ENCODE peak calls at places on chromosome 10, in six cellular contexts. C is tibial nerve, T is upper lobe of left lung, Z is sigmoid colon, X is testis, P is stomach. L is an unnamed sample.

GRCh38 chr10:109963439-109963838 is 40.1 kb upstream of the XPNPEP1 start:
- DNase-seq in C (no peak), T (no peak), Z (no peak), X (no peak), P (no peak), L (no peak)

GRCh38 chr10:97327348-97328294 is 6.9 kb downstream of the FRAT2 start:
- DNase-seq in C (no peak), T (no peak), Z (no peak), X (no peak), P (peak; percentile 40), L (no peak)

GRCh38 chr10:110686037-110686436 is 41.9 kb downstream of the RBM20 start:
- DNase-seq in C (no peak), T (no peak), Z (no peak), X (no peak), P (no peak), L (no peak)

GRCh38 chr10:54758791-54759190 is 42.2 kb downstream of the PCDH15 start:
- DNase-seq in C (no peak), T (no peak), Z (no peak), X (no peak), P (no peak), L (no peak)

GRCh38 chr10:129047001-129047400 is 420.0 kb upstream of the MGMT start:
- DNase-seq in C (no peak), T (no peak), Z (no peak), X (no peak), P (no peak), L (no peak)

GRCh38 chr10:128056303-128057050 is 69.7 kb downstream of the MKI67 start:
- DNase-seq in C (no peak), T (no peak), Z (no peak), X (no peak), P (no peak), L (no peak)

GRCh38 chr10:31142026-31142425 is 110.4 kb upstream of the ZNF438 start:
- DNase-seq in C (no peak), T (no peak), Z (no peak), X (no peak), P (no peak), L (peak; percentile 56)

GRCh38 chr10:70479626-70480253 is 1.2 kb downstream of the PALD1 start:
- DNase-seq in C (no peak), T (no peak), Z (no peak), X (no peak), P (no peak), L (no peak)

GRCh38 chr10:1363466-1364121 is 307.4 kb downstream of the WDR37 start:
- DNase-seq in C (no peak), T (peak; percentile 82), Z (no peak), X (no peak), P (no peak), L (peak; percentile 91)

GRCh38 chr10:91339729-91340128 is 70.4 kb upstream of the HECTD2 start:
- DNase-seq in C (no peak), T (no peak), Z (no peak), X (no peak), P (no peak), L (no peak)

GRCh38 chr10:89295597-89295996 is 6.2 kb upstream of the IFIT2 start:
- DNase-seq in C (no peak), T (no peak), Z (no peak), X (no peak), P (no peak), L (no peak)

GRCh38 chr10:69492091-69492745 is 41.0 kb downstream of the TSPAN15 start:
- DNase-seq in C (no peak), T (no peak), Z (peak; percentile 72), X (no peak), P (no peak), L (no peak)

GRCh38 chr10:5840314-5841307 is 27.4 kb upstream of the GDI2 start:
- DNase-seq in C (peak; percentile 10), T (peak; percentile 68), Z (no peak), X (peak; percentile 73), P (no peak), L (no peak)

GRCh38 chr10:129792864-129793263 is 171.2 kb downstream of the EBF3 start:
- DNase-seq in C (no peak), T (no peak), Z (no peak), X (no peak), P (no peak), L (no peak)

GRCh38 chr10:71217266-71218045 is 5.1 kb downstream of the UNC5B start:
- DNase-seq in C (no peak), T (peak; percentile 88), Z (no peak), X (peak; percentile 52), P (no peak), L (no peak)

GRCh38 chr10:103843854-103844567 is 11.4 kb downstream of the SH3PXD2A start:
- DNase-seq in C (no peak), T (no peak), Z (peak; percentile 69), X (peak; percentile 64), P (peak; percentile 72), L (no peak)

GRCh38 chr10:45373003-45373782 is 823 bp upstream of the ALOX5 start:
- DNase-seq in C (no peak), T (peak; percentile 90), Z (no peak), X (peak; percentile 27), P (no peak), L (no peak)

GRCh38 chr10:31347705-31348104 is 28.7 kb downstream of the ZEB1 start:
- DNase-seq in C (no peak), T (no peak), Z (no peak), X (no peak), P (no peak), L (no peak)

DNA sequence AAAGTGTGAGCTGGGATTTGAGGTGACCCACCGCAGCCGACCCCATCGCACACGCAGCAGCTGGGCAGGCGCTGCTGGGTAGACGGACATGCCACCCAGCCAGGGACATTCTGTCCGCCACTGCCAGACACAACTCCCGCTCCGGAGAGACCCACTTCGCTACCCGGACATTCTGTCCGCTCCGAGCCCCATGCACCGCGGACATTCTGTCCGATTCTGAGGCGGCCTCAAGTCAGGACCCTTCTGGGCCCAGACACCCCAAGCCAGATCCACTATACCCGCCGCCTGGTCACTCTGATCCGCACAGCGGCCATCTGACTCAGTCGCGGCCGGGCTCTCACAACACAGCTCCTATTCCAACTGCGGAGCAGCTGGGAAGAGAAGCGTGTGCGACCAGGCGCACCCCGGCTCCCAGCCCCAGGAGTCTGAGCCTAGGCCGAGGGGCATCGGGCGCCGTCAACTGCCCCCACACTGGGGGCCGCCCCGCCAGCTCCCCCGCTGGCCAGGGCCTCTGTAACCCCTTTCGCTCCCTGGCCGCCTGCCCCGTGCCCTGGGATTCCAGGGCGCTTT is 760 bp downstream of the PITX3 start:
- DNase-seq in C (no peak), T (peak; percentile 83), Z (no peak), X (no peak), P (no peak), L (no peak)
- H3K27me3 ChIP-seq in C (peaks cover 28% of the 10 kb centered on the region), T (no peaks in the 10 kb centered on the region), Z (peaks cover 18% of the 10 kb centered on the region), X (no peaks in the 10 kb centered on the region), P (peaks cover 27% of the 10 kb centered on the region), L (no peaks in the 10 kb centered on the region)

DNA sequence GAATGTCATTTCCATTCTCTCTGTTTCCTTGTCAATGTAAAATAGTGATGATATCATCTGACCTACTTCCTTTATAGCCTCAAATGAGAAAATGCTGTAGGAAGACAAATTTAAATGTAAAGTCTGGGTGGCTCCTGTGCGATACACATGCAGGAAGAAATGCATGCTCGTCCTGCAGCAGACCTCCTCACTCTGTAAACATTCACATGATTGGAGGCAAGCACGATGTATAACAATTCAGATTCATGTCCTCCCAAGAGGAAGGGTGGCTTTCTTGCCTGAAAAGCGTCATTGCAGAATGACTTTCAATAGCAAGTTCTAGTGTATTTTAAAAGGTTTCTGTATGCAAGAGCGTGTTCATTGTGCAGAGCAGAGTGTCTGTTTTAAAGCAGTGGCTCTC is 170.4 kb upstream of the CELF2 start:
- DNase-seq in C (no peak), T (no peak), Z (no peak), X (no peak), P (no peak), L (no peak)
- TF ChIP-seq POLR2A in C (no peak), T (no peak), Z (no peak), X (no peak), P (no peak), L (no peak)

DNA sequence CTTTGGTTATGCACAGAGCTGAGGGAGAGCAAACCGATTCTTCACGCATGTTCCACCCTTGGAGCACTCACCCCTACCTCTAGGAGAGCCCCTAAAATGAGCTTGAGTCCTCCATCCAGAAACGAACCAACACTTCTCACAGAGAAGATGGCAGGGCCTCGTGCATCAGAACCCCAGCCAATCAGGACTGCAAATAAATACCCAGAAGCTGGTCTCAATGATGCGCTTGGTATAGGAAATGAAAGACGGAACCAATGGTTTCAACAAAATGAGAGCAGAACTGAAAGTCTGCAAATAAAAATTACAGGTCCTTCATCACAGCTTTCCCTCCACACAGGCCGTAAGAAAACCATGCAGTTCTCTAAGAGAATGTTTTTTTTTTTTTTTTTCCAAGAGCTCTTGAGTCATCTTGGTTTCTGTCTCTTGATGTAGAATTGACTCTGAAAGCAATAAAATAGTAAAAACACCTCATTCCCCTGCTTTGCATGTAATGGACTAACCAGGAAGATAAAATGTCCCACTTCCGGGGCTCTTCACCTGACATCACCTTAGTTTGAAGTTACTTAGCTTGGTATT is 23.8 kb downstream of the KLF6 start:
- DNase-seq in C (no peak), T (no peak), Z (no peak), X (no peak), P (no peak), L (peak; percentile 60)
- H3K4me1 ChIP-seq in C (peaks cover 15% of the 10 kb centered on the region), T (peaks cover 12% of the 10 kb centered on the region), Z (peaks cover 7% of the 10 kb centered on the region), X (peaks cover 18% of the 10 kb centered on the region), P (peaks cover 14% of the 10 kb centered on the region), L (peaks cover 45% of the 10 kb centered on the region)

GRCh38 chr10:63466168-63466935 is 575 bp upstream of the JMJD1C start:
- DNase-seq in C (peak; percentile 56), T (no peak), Z (peak; percentile 79), X (peak; percentile 82), P (peak; percentile 67), L (no peak)

GRCh38 chr10:63464402-63465292 is 1.1 kb downstream of the JMJD1C start:
- DNase-seq in C (no peak), T (no peak), Z (no peak), X (peak; percentile 63), P (no peak), L (no peak)

GRCh38 chr10:63462442-63462841 is 3.3 kb downstream of the JMJD1C start:
- DNase-seq in C (no peak), T (no peak), Z (no peak), X (no peak), P (no peak), L (no peak)

GRCh38 chr10:63467833-63468232 is 2.1 kb upstream of the JMJD1C start:
- DNase-seq in C (no peak), T (no peak), Z (no peak), X (no peak), P (no peak), L (no peak)

DNA sequence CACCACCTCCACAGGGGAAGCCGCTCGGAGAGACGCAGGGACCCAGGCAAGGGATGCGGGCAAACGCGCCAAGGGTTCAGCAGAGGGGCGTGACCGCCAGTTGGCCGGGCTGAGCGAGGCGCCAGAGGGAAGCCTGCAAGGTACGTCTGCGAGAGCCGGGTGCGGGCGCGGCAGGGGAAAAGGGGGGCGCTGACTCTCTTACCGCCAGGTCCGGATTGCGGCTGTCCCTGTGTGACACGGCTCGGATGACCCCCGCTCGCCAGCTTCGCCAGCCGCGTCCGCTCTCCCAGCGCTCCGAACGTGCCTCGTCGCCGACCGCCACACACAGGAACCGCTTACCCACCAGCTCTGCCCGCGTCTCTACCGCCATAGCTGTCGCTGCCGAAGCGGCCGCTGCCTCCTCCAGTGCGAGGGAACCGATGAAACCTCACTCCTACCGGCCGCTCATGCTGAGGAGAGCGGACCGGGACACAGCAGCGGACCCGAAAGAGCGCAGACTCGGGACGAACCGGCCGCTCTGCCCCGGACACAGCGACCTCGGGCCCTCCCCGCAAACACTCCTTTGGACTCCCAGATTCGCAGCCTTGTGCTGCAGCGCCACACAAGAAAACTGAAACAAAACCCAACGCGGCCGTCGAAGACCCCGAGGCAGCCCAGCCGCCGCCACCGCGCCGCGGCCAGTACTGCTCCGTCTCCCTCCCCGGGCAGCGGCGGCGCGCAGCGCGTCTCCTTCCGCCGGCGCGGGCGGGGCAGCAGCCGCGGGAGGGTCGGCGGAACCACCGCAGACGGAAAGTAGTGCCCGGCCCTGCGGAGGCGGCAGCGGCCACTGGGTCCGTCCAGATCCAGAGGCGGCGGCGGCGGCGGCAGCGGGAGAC is at the start of gene JMJD1C:
- DNase-seq in C (peak; percentile 42), T (peak; percentile 97), Z (peak; percentile 88), X (peak; percentile 82), P (peak; percentile 82), L (no peak)
- H3K27me3 ChIP-seq in C (no peaks in the 10 kb centered on the region), T (no peaks in the 10 kb centered on the region), Z (no peaks in the 10 kb centered on the region), X (no peaks in the 10 kb centered on the region), P (no peaks in the 10 kb centered on the region), L (no peaks in the 10 kb centered on the region)